ENCODE peak calls at places on chromosomes 11 and 22, in four cellular contexts. H is erythroblast; A is stimulated activated CD4-positive, alpha-beta T cell treated with anti-CD3 and anti-CD28 coated beads, Interleukin-4, amount 100 ng/mL, for 24 hours; L is HEK293T. D is an unnamed sample.

GRCh38 chr11:130585545-130585944 is 137.1 kb downstream of the ADAMTS15 start:
- DNase-seq in H (no peak), A (no peak), L (no peak), D (no peak)

GRCh38 chr11:10818594-10818993 is 9.9 kb upstream of the EIF4G2 start:
- DNase-seq in A (no peak), L (no peak), H (no peak), D (no peak)

GRCh38 chr22:46178755-46179505 is 28.6 kb downstream of the PPARA start:
- DNase-seq in L (no peak), A (no peak), H (no peak), D (no peak)

GRCh38 chr11:86182976-86183584 is 61.5 kb upstream of the EED start:
- DNase-seq in H (peak), A (peak), L (no peak), D (no peak)

GRCh38 chr11:106939157-106939556 is 79.1 kb downstream of the GUCY1A2 start:
- DNase-seq in H (no peak), L (no peak), A (no peak), D (no peak)

GRCh38 chr11:112961751-112962747 is 829 bp downstream of the NCAM1 start:
- DNase-seq in L (peak), H (no peak), A (no peak), D (no peak)

GRCh38 chr11:115338476-115338875 is 165.7 kb downstream of the CADM1 start:
- DNase-seq in H (no peak), A (no peak), L (no peak), D (no peak)

GRCh38 chr11:12749442-12749841 is 75.2 kb downstream of the TEAD1 start:
- DNase-seq in A (no peak), L (no peak), H (no peak), D (no peak)

GRCh38 chr11:37465221-37465620 is 867.2 kb upstream of the RAG2 start:
- DNase-seq in A (no peak), L (no peak), H (no peak), D (no peak)

GRCh38 chr22:19478086-19478392 is 954 bp downstream of the UFD1 start:
- DNase-seq in A (no peak), L (no peak), H (peak), D (no peak)

GRCh38 chr11:113979427-113979826 is 4.5 kb downstream of the HTR3A start:
- DNase-seq in L (no peak), H (no peak), A (no peak), D (no peak)

GRCh38 chr11:65576867-65577755 is 1.3 kb downstream of the EHBP1L1 start:
- DNase-seq in H (peak), L (no peak), A (peak), D (no peak)

GRCh38 chr11:118211006-118211405 is 13.8 kb downstream of the JAML start:
- DNase-seq in L (no peak), A (no peak), H (no peak), D (peak)

GRCh38 chr11:44708523-44709280 is 18.1 kb upstream of the TSPAN18 start:
- DNase-seq in L (no peak), A (no peak), H (no peak), D (no peak)

GRCh38 chr11:26276798-26277424 is 55.0 kb upstream of the ANO3 start:
- DNase-seq in H (peak), A (peak), L (peak), D (peak)

GRCh38 chr11:99260696-99261095 is 239.9 kb downstream of the CNTN5 start:
- DNase-seq in L (no peak), H (no peak), A (no peak), D (no peak)

GRCh38 chr11:43845816-43846215 is 34.8 kb upstream of the ALKBH3 start:
- DNase-seq in A (no peak), L (no peak), H (no peak), D (no peak)

GRCh38 chr11:119624102-119624615 is 104.8 kb downstream of the NECTIN1 start:
- DNase-seq in A (no peak), L (peak), H (peak), D (no peak)

GRCh38 chr11:201936-202335 is 5.3 kb downstream of the BET1L start:
- DNase-seq in L (no peak), A (peak), H (no peak), D (no peak)

GRCh38 chr11:102172127-102172848 is 62.0 kb downstream of the YAP1 start:
- DNase-seq in A (no peak), L (no peak), H (no peak), D (no peak)

GRCh38 chr11:67648140-67648795 is 2.3 kb downstream of the ACY3 start:
- DNase-seq in H (no peak), L (no peak), A (peak), D (no peak)

GRCh38 chr22:48704335-48704734 is 1123.3 kb downstream of the BRD1 start:
- DNase-seq in L (no peak), A (no peak), H (no peak), D (no peak)

GRCh38 chr22:35023692-35024363 is 42.1 kb upstream of the ISX start:
- DNase-seq in H (peak), L (peak), A (peak), D (peak)

GRCh38 chr11:3166268-3167142 is 1.4 kb upstream of the OSBPL5 start:
- DNase-seq in A (no peak), H (no peak), L (no peak), D (no peak)

GRCh38 chr11:114183041-114183511 is 113.1 kb upstream of the NNMT start:
- DNase-seq in L (no peak), A (peak), H (peak), D (no peak)

GRCh38 chr11:79174045-79175008 is 266.5 kb downstream of the TENM4 start:
- DNase-seq in A (no peak), H (no peak), L (no peak), D (peak)

GRCh38 chr22:30210235-30210831 is 36.2 kb downstream of the LIF start:
- DNase-seq in A (no peak), H (no peak), L (no peak), D (no peak)

GRCh38 chr22:48198489-48199459 is 1436.3 kb downstream of the TBC1D22A start:
- DNase-seq in L (no peak), A (no peak), H (no peak), D (no peak)

GRCh38 chr11:112363527-112363926 is 102.9 kb upstream of the PLET1 start:
- DNase-seq in A (no peak), H (no peak), L (no peak), D (no peak)

GRCh38 chr11:32890843-32891656 is 1.6 kb upstream of the QSER1 start:
- DNase-seq in H (no peak), A (no peak), L (peak), D (no peak)

GRCh38 chr22:42500164-42500835 is 19.3 kb downstream of the RRP7A start:
- DNase-seq in L (peak), A (peak), H (peak), D (peak)

GRCh38 chr11:44327730-44328691 is 18.1 kb upstream of the ALX4 start:
- DNase-seq in A (no peak), H (no peak), L (no peak), D (no peak)

GRCh38 chr11:67409261-67409666 is 5.4 kb downstream of the TBC1D10C start:
- DNase-seq in L (no peak), A (peak), H (no peak), D (no peak)

GRCh38 chr22:38228873-38229740 is 27.3 kb downstream of the MAFF start:
- DNase-seq in A (no peak), L (no peak), H (peak), D (no peak)

GRCh38 chr11:1023811-1024596 is 12.5 kb downstream of the MUC6 start:
- DNase-seq in L (no peak), H (no peak), A (no peak), D (no peak)

D was measured in NT2/D1.